ENCODE peak calls at places on chromosomes 2 and 18, in five cellular contexts. One of them, this sample, is unnamed.

GRCh38 chr2:128363991-128364390 is 45.3 kb upstream of the HS6ST1 start:
- DNase-seq in HL-60: no peak
- DNase-seq in HCT116: no peak
- DNase-seq in A549: no peak
- DNase-seq in HepG2: no peak
- DNase-seq in this sample: peak

GRCh38 chr2:14673351-14673875 is 40.9 kb downstream of the LRATD1 start:
- DNase-seq in A549: no peak
- DNase-seq in HepG2: no peak
- DNase-seq in HCT116: no peak
- DNase-seq in HL-60: no peak
- DNase-seq in this sample: peak

GRCh38 chr2:222892321-222892720 is 31.5 kb downstream of the ACSL3 start:
- DNase-seq in HL-60: peak
- DNase-seq in A549: no peak
- DNase-seq in HepG2: no peak
- DNase-seq in HCT116: no peak
- DNase-seq in this sample: no peak

GRCh38 chr2:190986221-190986953 is 27.6 kb downstream of the STAT1 start:
- DNase-seq in HL-60: no peak
- DNase-seq in A549: no peak
- DNase-seq in HCT116: no peak
- DNase-seq in HepG2: no peak
- DNase-seq in this sample: no peak

GRCh38 chr2:120834206-120834605 is 98.5 kb downstream of the GLI2 start:
- DNase-seq in HL-60: no peak
- DNase-seq in HCT116: no peak
- DNase-seq in HepG2: no peak
- DNase-seq in A549: no peak
- DNase-seq in this sample: no peak

GRCh38 chr18:51266736-51267135 is 69.3 kb upstream of the MEX3C start:
- DNase-seq in HCT116: no peak
- DNase-seq in HepG2: no peak
- DNase-seq in A549: no peak
- DNase-seq in HL-60: peak
- DNase-seq in this sample: no peak

GRCh38 chr2:28160986-28161425 is 231.7 kb upstream of the FOSL2 start:
- DNase-seq in A549: peak
- DNase-seq in HCT116: no peak
- DNase-seq in HL-60: no peak
- DNase-seq in HepG2: no peak
- DNase-seq in this sample: peak

GRCh38 chr2:86226069-86226468 is 26.8 kb downstream of the MRPL35 start:
- DNase-seq in HCT116: no peak
- DNase-seq in A549: no peak
- DNase-seq in HepG2: no peak
- DNase-seq in HL-60: peak
- DNase-seq in this sample: no peak

GRCh38 chr2:128262315-128263253 is 56.1 kb downstream of the HS6ST1 start:
- DNase-seq in HCT116: no peak
- DNase-seq in HL-60: no peak
- DNase-seq in HepG2: no peak
- DNase-seq in A549: no peak
- DNase-seq in this sample: no peak

GRCh38 chr2:66575625-66576371 is 140.9 kb downstream of the MEIS1 start:
- DNase-seq in HL-60: no peak
- DNase-seq in A549: peak
- DNase-seq in HepG2: no peak
- DNase-seq in HCT116: no peak
- DNase-seq in this sample: peak

GRCh38 chr18:77106331-77106730 is 26.3 kb downstream of the MBP start:
- DNase-seq in HepG2: no peak
- DNase-seq in HCT116: no peak
- DNase-seq in HL-60: peak
- DNase-seq in A549: no peak
- DNase-seq in this sample: no peak

GRCh38 chr2:111178730-111179405 is 58.2 kb downstream of the BCL2L11 start:
- DNase-seq in A549: peak
- DNase-seq in HL-60: no peak
- DNase-seq in HCT116: no peak
- DNase-seq in HepG2: peak
- DNase-seq in this sample: no peak

GRCh38 chr2:34738691-34739090 is 1139.6 kb upstream of the FAM98A start:
- DNase-seq in A549: no peak
- DNase-seq in HepG2: no peak
- DNase-seq in HCT116: no peak
- DNase-seq in HL-60: no peak
- DNase-seq in this sample: peak

GRCh38 chr2:201580486-201580885 is 62.8 kb downstream of the TMEM237 start:
- DNase-seq in A549: peak
- DNase-seq in HL-60: peak
- DNase-seq in HCT116: no peak
- DNase-seq in HepG2: peak
- DNase-seq in this sample: no peak

GRCh38 chr2:237998530-237998929 is 31.7 kb downstream of the UBE2F start:
- DNase-seq in HepG2: peak
- DNase-seq in HL-60: peak
- DNase-seq in HCT116: no peak
- DNase-seq in A549: no peak
- DNase-seq in this sample: no peak

GRCh38 chr2:226791056-226791486 is 8.5 kb downstream of the IRS1 start:
- DNase-seq in HCT116: no peak
- DNase-seq in A549: no peak
- DNase-seq in HL-60: no peak
- DNase-seq in HepG2: no peak
- DNase-seq in this sample: peak

GRCh38 chr2:217551229-217551909 is 451.4 kb downstream of the TNS1 start:
- DNase-seq in A549: peak
- DNase-seq in HCT116: no peak
- DNase-seq in HL-60: no peak
- DNase-seq in HepG2: peak
- DNase-seq in this sample: peak

GRCh38 chr18:61635901-61636528 is 256.8 kb downstream of the RNF152 start:
- DNase-seq in HCT116: peak
- DNase-seq in HepG2: peak
- DNase-seq in A549: no peak
- DNase-seq in HL-60: peak
- DNase-seq in this sample: peak

GRCh38 chr2:210899131-210899530 is 342.7 kb downstream of the CPS1 start:
- DNase-seq in HL-60: no peak
- DNase-seq in HepG2: peak
- DNase-seq in A549: no peak
- DNase-seq in HCT116: no peak
- DNase-seq in this sample: no peak

GRCh38 chr18:54224379-54225014 is at the start of gene MBD2:
- DNase-seq in HL-60: peak
- DNase-seq in HCT116: peak
- DNase-seq in HepG2: peak
- DNase-seq in A549: peak
- DNase-seq in this sample: peak

GRCh38 chr2:70942900-70943871 is 7.5 kb downstream of the ATP6V1B1 start:
- DNase-seq in HL-60: no peak
- DNase-seq in HepG2: no peak
- DNase-seq in HCT116: no peak
- DNase-seq in A549: no peak
- DNase-seq in this sample: no peak

GRCh38 chr18:79965119-79965902 is 868 bp downstream of the HSBP1L1 start:
- DNase-seq in A549: peak
- DNase-seq in HCT116: no peak
- DNase-seq in HepG2: peak
- DNase-seq in HL-60: peak
- DNase-seq in this sample: peak

GRCh38 chr2:84776011-84776410 is 104.9 kb downstream of the TRABD2A start:
- DNase-seq in HL-60: no peak
- DNase-seq in A549: no peak
- DNase-seq in HepG2: no peak
- DNase-seq in HCT116: no peak
- DNase-seq in this sample: no peak

DNA sequence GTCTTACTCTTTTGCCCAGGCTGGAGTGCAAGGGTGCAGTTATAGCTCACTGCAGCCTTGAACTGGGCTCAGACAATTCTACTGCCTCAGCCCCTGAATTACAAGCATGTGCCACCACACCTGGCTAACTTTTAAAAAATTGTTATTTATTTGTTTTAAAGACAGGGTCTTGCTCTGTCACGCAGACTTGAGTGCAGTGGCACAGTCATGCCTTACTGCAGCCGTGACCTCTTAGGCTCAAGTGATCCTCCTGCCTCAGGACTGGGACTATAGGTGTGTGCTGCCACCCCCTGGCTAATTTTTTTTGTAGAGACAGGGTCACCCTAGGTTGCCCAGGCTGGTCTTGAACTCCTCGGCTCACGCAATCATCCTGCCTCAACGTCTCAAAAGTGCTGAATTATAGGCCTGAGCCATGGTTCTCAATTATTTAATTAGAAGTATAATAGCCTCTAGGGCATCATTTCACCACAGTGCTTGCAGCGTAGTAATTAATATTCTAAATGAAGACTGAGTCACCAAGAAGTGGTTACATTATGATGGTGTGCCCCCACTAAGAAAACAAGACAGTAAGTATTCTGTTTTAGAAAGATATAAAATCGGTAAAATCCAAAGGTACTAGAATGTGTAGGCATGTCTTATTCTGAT is 69.6 kb downstream of the EML4 start:
- DNase-seq in A549: no peak
- DNase-seq in HepG2: peak
- DNase-seq in HL-60: no peak
- DNase-seq in HCT116: peak
- DNase-seq in this sample: peak
- TF ChIP-seq REST in A549: no peak
- TF ChIP-seq REST in HepG2: no peak
- TF ChIP-seq REST in HL-60: no peak
- TF ChIP-seq REST in HCT116: no peak
- TF ChIP-seq REST in this sample: no peak

GRCh38 chr2:134438371-134438770 is 184.5 kb downstream of the MGAT5 start:
- DNase-seq in HL-60: no peak
- DNase-seq in A549: no peak
- DNase-seq in HCT116: no peak
- DNase-seq in HepG2: no peak
- DNase-seq in this sample: no peak

GRCh38 chr2:134443814-134444480 is 190.1 kb downstream of the MGAT5 start:
- DNase-seq in HCT116: no peak
- DNase-seq in A549: no peak
- DNase-seq in HepG2: no peak
- DNase-seq in HL-60: no peak
- DNase-seq in this sample: no peak

GRCh38 chr2:134436706-134437105 is 182.8 kb downstream of the MGAT5 start:
- DNase-seq in HCT116: no peak
- DNase-seq in A549: no peak
- DNase-seq in HL-60: no peak
- DNase-seq in HepG2: no peak
- DNase-seq in this sample: no peak

GRCh38 chr2:134441153-134441863 is 187.4 kb downstream of the MGAT5 start:
- DNase-seq in HCT116: no peak
- DNase-seq in HepG2: no peak
- DNase-seq in A549: no peak
- DNase-seq in HL-60: no peak
- DNase-seq in this sample: no peak

GRCh38 chr2:134440336-134440909 is 186.6 kb downstream of the MGAT5 start:
- DNase-seq in HL-60: no peak
- DNase-seq in A549: no peak
- DNase-seq in HepG2: no peak
- DNase-seq in HCT116: no peak
- DNase-seq in this sample: no peak
- TF ChIP-seq REST in HL-60: no peak
- TF ChIP-seq REST in A549: no peak
- TF ChIP-seq REST in HepG2: no peak
- TF ChIP-seq REST in HCT116: no peak
- TF ChIP-seq REST in this sample: no peak

GRCh38 chr2:138501427-138502252 is at the start of gene SPOPL:
- DNase-seq in A549: peak
- DNase-seq in HCT116: peak
- DNase-seq in HepG2: peak
- DNase-seq in HL-60: peak
- DNase-seq in this sample: peak

GRCh38 chr2:138504092-138504491 is 2.5 kb downstream of the SPOPL start:
- DNase-seq in A549: no peak
- DNase-seq in HL-60: no peak
- DNase-seq in HCT116: no peak
- DNase-seq in HepG2: no peak
- DNase-seq in this sample: no peak

GRCh38 chr2:138503652-138504051 is 2.1 kb downstream of the SPOPL start:
- DNase-seq in HCT116: no peak
- DNase-seq in A549: no peak
- DNase-seq in HL-60: no peak
- DNase-seq in HepG2: no peak
- DNase-seq in this sample: no peak

GRCh38 chr2:138503087-138503442 is 1.5 kb downstream of the SPOPL start:
- DNase-seq in HepG2: no peak
- DNase-seq in HCT116: no peak
- DNase-seq in HL-60: peak
- DNase-seq in A549: no peak
- DNase-seq in this sample: no peak

GRCh38 chr2:138502253-138503086 is 900 bp downstream of the SPOPL start:
- DNase-seq in HepG2: peak
- DNase-seq in HCT116: no peak
- DNase-seq in HL-60: no peak
- DNase-seq in A549: no peak
- DNase-seq in this sample: peak
- TF ChIP-seq REST in HepG2: no peak
- TF ChIP-seq REST in HCT116: no peak
- TF ChIP-seq REST in HL-60: no peak
- TF ChIP-seq REST in A549: no peak
- TF ChIP-seq REST in this sample: no peak

GRCh38 chr2:149562304-149562703 is 25.3 kb downstream of the MMADHC start:
- DNase-seq in A549: no peak
- DNase-seq in HepG2: peak
- DNase-seq in HCT116: no peak
- DNase-seq in HL-60: no peak
- DNase-seq in this sample: no peak
- TF ChIP-seq REST in A549: no peak
- TF ChIP-seq REST in HepG2: no peak
- TF ChIP-seq REST in HCT116: no peak
- TF ChIP-seq REST in HL-60: no peak
- TF ChIP-seq REST in this sample: no peak

DNA sequence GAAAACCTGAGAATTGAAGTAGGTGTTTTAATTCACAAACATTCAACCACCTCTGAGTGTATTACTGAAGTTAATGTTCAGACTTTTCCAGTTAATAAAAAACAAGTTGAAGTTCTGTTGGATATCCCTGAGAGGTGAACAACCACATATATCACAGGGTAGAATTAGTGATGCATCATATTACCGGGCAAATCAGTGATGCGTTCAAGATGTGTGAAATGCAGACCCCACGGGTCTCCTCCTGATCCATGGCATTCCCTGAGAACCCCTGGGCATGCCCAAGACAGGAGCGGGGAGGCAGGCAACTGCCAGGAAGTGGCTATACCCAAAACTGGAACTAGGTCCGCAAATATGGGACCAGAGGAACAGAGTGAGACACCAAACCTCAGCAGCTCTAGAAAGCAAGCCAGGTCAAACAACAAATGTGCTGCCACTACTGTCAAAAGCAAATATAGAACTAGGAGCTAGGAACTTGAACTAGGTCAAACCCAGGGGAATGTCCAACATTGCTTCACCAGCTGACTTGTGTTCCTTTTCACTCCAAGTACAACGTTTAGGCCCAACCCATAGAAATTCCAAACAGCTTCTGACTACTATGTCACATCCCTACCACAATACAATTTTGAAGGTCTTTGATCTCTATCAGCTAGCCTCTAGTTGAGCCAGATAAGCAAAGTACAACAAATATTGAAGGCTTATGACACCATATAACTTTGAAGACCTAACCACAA is 20.2 kb downstream of the PSTPIP2 start:
- DNase-seq in HepG2: peak
- DNase-seq in A549: no peak
- DNase-seq in HCT116: no peak
- DNase-seq in HL-60: no peak
- DNase-seq in this sample: no peak
- TF ChIP-seq REST in HepG2: peak
- TF ChIP-seq REST in A549: no peak
- TF ChIP-seq REST in HCT116: no peak
- TF ChIP-seq REST in HL-60: no peak
- TF ChIP-seq REST in this sample: no peak